ENCODE peak calls at places on chromosomes 3 and 15, in eight cellular contexts. One of them, this sample, is unnamed.

GRCh38 chr3:167876603-167877325 is 141.2 kb downstream of the SERPINI1 start:
- DNase-seq in GM12865: no peak
- DNase-seq in brain microvascular endothelial cell: peak
- DNase-seq in PC-3: peak
- DNase-seq in glutamatergic neuron: no peak
- DNase-seq in sigmoid colon: no peak
- DNase-seq in B cell: no peak
- DNase-seq in Caco-2: peak
- DNase-seq in this sample: no peak

GRCh38 chr3:187955076-187955952 is 198.6 kb upstream of the LPP start:
- DNase-seq in glutamatergic neuron: no peak
- DNase-seq in Caco-2: no peak
- DNase-seq in brain microvascular endothelial cell: peak
- DNase-seq in PC-3: peak
- DNase-seq in B cell: no peak
- DNase-seq in GM12865: no peak
- DNase-seq in sigmoid colon: peak
- DNase-seq in this sample: no peak

GRCh38 chr3:10834951-10835350 is 18.9 kb downstream of the SLC6A11 start:
- DNase-seq in B cell: no peak
- DNase-seq in GM12865: no peak
- DNase-seq in Caco-2: no peak
- DNase-seq in PC-3: no peak
- DNase-seq in brain microvascular endothelial cell: no peak
- DNase-seq in glutamatergic neuron: no peak
- DNase-seq in sigmoid colon: no peak
- DNase-seq in this sample: no peak

GRCh38 chr15:77821188-77821958 is 188.7 kb upstream of the LINGO1 start:
- DNase-seq in glutamatergic neuron: peak
- DNase-seq in PC-3: peak
- DNase-seq in GM12865: peak
- DNase-seq in Caco-2: peak
- DNase-seq in B cell: peak
- DNase-seq in brain microvascular endothelial cell: peak
- DNase-seq in sigmoid colon: no peak
- DNase-seq in this sample: peak

GRCh38 chr15:57255751-57256150 is 120.6 kb upstream of the CGNL1 start:
- DNase-seq in brain microvascular endothelial cell: no peak
- DNase-seq in PC-3: no peak
- DNase-seq in GM12865: no peak
- DNase-seq in sigmoid colon: no peak
- DNase-seq in B cell: no peak
- DNase-seq in Caco-2: no peak
- DNase-seq in glutamatergic neuron: no peak
- DNase-seq in this sample: no peak

GRCh38 chr15:92930776-92931175 is 30.7 kb downstream of the CHD2 start:
- DNase-seq in sigmoid colon: no peak
- DNase-seq in GM12865: no peak
- DNase-seq in brain microvascular endothelial cell: peak
- DNase-seq in B cell: no peak
- DNase-seq in Caco-2: no peak
- DNase-seq in PC-3: peak
- DNase-seq in glutamatergic neuron: no peak
- DNase-seq in this sample: no peak

GRCh38 chr3:111963424-111963823 is 15.4 kb upstream of the ABHD10 start:
- DNase-seq in brain microvascular endothelial cell: peak
- DNase-seq in Caco-2: no peak
- DNase-seq in GM12865: no peak
- DNase-seq in B cell: no peak
- DNase-seq in PC-3: peak
- DNase-seq in glutamatergic neuron: no peak
- DNase-seq in sigmoid colon: no peak
- DNase-seq in this sample: no peak

GRCh38 chr3:7504886-7505775 is 644.2 kb downstream of the GRM7 start:
- DNase-seq in sigmoid colon: no peak
- DNase-seq in B cell: no peak
- DNase-seq in GM12865: no peak
- DNase-seq in Caco-2: peak
- DNase-seq in PC-3: peak
- DNase-seq in brain microvascular endothelial cell: peak
- DNase-seq in glutamatergic neuron: no peak
- DNase-seq in this sample: no peak

GRCh38 chr3:12454076-12454807 is 30.0 kb upstream of the TSEN2 start:
- DNase-seq in Caco-2: no peak
- DNase-seq in B cell: no peak
- DNase-seq in glutamatergic neuron: no peak
- DNase-seq in sigmoid colon: peak
- DNase-seq in GM12865: no peak
- DNase-seq in brain microvascular endothelial cell: peak
- DNase-seq in PC-3: peak
- DNase-seq in this sample: no peak

GRCh38 chr3:169627073-169627472 is 36.4 kb downstream of the MECOM start:
- DNase-seq in brain microvascular endothelial cell: no peak
- DNase-seq in Caco-2: no peak
- DNase-seq in PC-3: no peak
- DNase-seq in glutamatergic neuron: no peak
- DNase-seq in GM12865: peak
- DNase-seq in sigmoid colon: no peak
- DNase-seq in B cell: no peak
- DNase-seq in this sample: no peak

GRCh38 chr15:40108061-40108854 is 421 bp downstream of the BMF start:
- DNase-seq in Caco-2: peak
- DNase-seq in brain microvascular endothelial cell: no peak
- DNase-seq in PC-3: peak
- DNase-seq in B cell: peak
- DNase-seq in sigmoid colon: peak
- DNase-seq in GM12865: peak
- DNase-seq in glutamatergic neuron: peak
- DNase-seq in this sample: peak

GRCh38 chr15:71800835-71801745 is 9.3 kb upstream of the NR2E3 start:
- DNase-seq in PC-3: peak
- DNase-seq in sigmoid colon: no peak
- DNase-seq in brain microvascular endothelial cell: peak
- DNase-seq in GM12865: peak
- DNase-seq in Caco-2: peak
- DNase-seq in glutamatergic neuron: no peak
- DNase-seq in B cell: peak
- DNase-seq in this sample: peak

GRCh38 chr3:79491029-79491634 is 276.7 kb downstream of the ROBO1 start:
- DNase-seq in PC-3: no peak
- DNase-seq in sigmoid colon: no peak
- DNase-seq in glutamatergic neuron: no peak
- DNase-seq in Caco-2: no peak
- DNase-seq in B cell: no peak
- DNase-seq in brain microvascular endothelial cell: peak
- DNase-seq in GM12865: no peak
- DNase-seq in this sample: no peak

GRCh38 chr3:4826237-4827100 is 152.8 kb upstream of the BHLHE40 start:
- DNase-seq in B cell: peak
- DNase-seq in sigmoid colon: peak
- DNase-seq in GM12865: no peak
- DNase-seq in Caco-2: no peak
- DNase-seq in PC-3: no peak
- DNase-seq in brain microvascular endothelial cell: no peak
- DNase-seq in glutamatergic neuron: no peak
- DNase-seq in this sample: peak

GRCh38 chr3:44885618-44886017 is 11.2 kb downstream of the TGM4 start:
- DNase-seq in brain microvascular endothelial cell: peak
- DNase-seq in B cell: no peak
- DNase-seq in glutamatergic neuron: no peak
- DNase-seq in PC-3: peak
- DNase-seq in sigmoid colon: no peak
- DNase-seq in GM12865: no peak
- DNase-seq in Caco-2: no peak
- DNase-seq in this sample: no peak

DNA sequence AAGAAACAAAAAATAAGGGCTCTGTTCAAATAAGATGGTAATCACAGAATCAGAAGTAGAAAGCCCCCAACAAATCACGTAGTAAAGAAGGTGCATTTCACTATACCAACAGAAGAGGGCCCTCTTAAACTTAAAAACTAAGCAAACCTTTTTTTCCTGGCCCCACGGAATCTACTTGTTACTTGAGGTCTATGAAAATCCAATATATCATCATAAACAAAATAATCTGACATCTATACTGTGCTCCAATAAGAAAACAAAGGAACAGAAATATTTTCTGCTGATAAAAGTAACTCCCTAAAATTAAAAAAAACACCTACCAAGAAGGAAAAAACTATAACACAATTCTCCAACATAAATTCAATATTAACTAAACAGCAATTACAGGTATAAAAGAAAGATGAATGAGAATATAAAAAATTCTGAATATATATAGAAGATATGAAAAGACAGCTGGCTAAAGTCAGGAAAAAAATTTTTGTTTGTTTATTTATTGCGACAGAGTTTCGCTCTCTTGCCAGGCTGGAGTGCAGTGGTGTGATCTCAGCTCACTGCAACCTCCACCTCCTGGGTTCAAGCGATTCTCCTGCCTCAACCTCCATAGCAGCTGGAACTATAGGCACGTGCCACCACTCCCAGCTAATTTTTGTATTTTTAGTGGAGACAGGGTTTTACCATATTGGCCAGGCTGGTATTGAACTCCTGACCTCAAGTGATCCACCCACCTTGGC is 81.8 kb downstream of the CLASP2 start:
- DNase-seq in GM12865: peak
- DNase-seq in B cell: peak
- DNase-seq in glutamatergic neuron: no peak
- DNase-seq in brain microvascular endothelial cell: peak
- DNase-seq in PC-3: peak
- DNase-seq in Caco-2: peak
- DNase-seq in sigmoid colon: no peak
- DNase-seq in this sample: peak
- TF ChIP-seq CTCF in GM12865: peak
- TF ChIP-seq CTCF in B cell: peak
- TF ChIP-seq CTCF in glutamatergic neuron: peak
- TF ChIP-seq CTCF in brain microvascular endothelial cell: peak
- TF ChIP-seq CTCF in PC-3: peak
- TF ChIP-seq CTCF in Caco-2: peak
- TF ChIP-seq CTCF in sigmoid colon: peak
- TF ChIP-seq CTCF in this sample: peak

GRCh38 chr3:129994883-129995559 is 20.5 kb downstream of the TRH start:
- DNase-seq in Caco-2: no peak
- DNase-seq in GM12865: no peak
- DNase-seq in B cell: no peak
- DNase-seq in brain microvascular endothelial cell: no peak
- DNase-seq in PC-3: no peak
- DNase-seq in sigmoid colon: no peak
- DNase-seq in glutamatergic neuron: no peak
- DNase-seq in this sample: no peak

GRCh38 chr3:129988429-129988828 is 13.9 kb downstream of the TRH start:
- DNase-seq in brain microvascular endothelial cell: no peak
- DNase-seq in Caco-2: no peak
- DNase-seq in B cell: no peak
- DNase-seq in glutamatergic neuron: no peak
- DNase-seq in PC-3: no peak
- DNase-seq in sigmoid colon: no peak
- DNase-seq in GM12865: no peak
- DNase-seq in this sample: no peak

GRCh38 chr3:129989391-129989790 is 14.9 kb downstream of the TRH start:
- DNase-seq in sigmoid colon: no peak
- DNase-seq in glutamatergic neuron: no peak
- DNase-seq in GM12865: no peak
- DNase-seq in B cell: no peak
- DNase-seq in brain microvascular endothelial cell: no peak
- DNase-seq in PC-3: no peak
- DNase-seq in Caco-2: no peak
- DNase-seq in this sample: no peak

GRCh38 chr3:129996073-129996472 is 21.6 kb downstream of the TRH start:
- DNase-seq in glutamatergic neuron: no peak
- DNase-seq in B cell: no peak
- DNase-seq in PC-3: no peak
- DNase-seq in Caco-2: no peak
- DNase-seq in sigmoid colon: no peak
- DNase-seq in brain microvascular endothelial cell: no peak
- DNase-seq in GM12865: no peak
- DNase-seq in this sample: no peak

DNA sequence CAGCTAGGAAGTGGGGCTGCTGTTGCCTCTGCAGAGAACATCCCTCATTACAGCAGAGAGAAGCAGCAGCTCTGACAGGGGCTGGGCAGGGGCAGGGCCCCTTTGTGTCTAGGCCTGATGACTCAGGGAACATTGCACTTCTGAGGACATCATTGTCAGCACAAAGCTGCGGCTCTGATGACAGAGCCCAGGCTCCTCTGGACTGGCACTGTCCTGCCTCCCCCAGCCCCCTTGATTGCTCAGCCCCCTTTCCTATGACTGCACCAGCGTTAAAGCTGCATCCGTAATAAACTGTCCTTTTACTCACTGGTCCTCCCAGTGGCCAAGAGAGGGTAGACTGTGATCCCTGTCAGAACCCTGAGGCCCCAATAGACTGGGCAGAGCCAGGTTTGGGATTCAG is 18.3 kb downstream of the TRH start:
- DNase-seq in sigmoid colon: no peak
- DNase-seq in B cell: no peak
- DNase-seq in GM12865: no peak
- DNase-seq in PC-3: peak
- DNase-seq in glutamatergic neuron: peak
- DNase-seq in Caco-2: peak
- DNase-seq in brain microvascular endothelial cell: no peak
- DNase-seq in this sample: no peak
- TF ChIP-seq CTCF in sigmoid colon: no peak
- TF ChIP-seq CTCF in B cell: no peak
- TF ChIP-seq CTCF in GM12865: peak
- TF ChIP-seq CTCF in PC-3: peak
- TF ChIP-seq CTCF in glutamatergic neuron: peak
- TF ChIP-seq CTCF in Caco-2: peak
- TF ChIP-seq CTCF in brain microvascular endothelial cell: peak
- TF ChIP-seq CTCF in this sample: no peak

GRCh38 chr15:64095795-64096485 is at the start of gene SNX1:
- DNase-seq in B cell: peak
- DNase-seq in GM12865: peak
- DNase-seq in brain microvascular endothelial cell: peak
- DNase-seq in glutamatergic neuron: peak
- DNase-seq in Caco-2: peak
- DNase-seq in PC-3: peak
- DNase-seq in sigmoid colon: peak
- DNase-seq in this sample: peak
- TF ChIP-seq CTCF in B cell: peak
- TF ChIP-seq CTCF in GM12865: no peak
- TF ChIP-seq CTCF in brain microvascular endothelial cell: no peak
- TF ChIP-seq CTCF in glutamatergic neuron: no peak
- TF ChIP-seq CTCF in Caco-2: no peak
- TF ChIP-seq CTCF in PC-3: no peak
- TF ChIP-seq CTCF in sigmoid colon: no peak
- TF ChIP-seq CTCF in this sample: peak

DNA sequence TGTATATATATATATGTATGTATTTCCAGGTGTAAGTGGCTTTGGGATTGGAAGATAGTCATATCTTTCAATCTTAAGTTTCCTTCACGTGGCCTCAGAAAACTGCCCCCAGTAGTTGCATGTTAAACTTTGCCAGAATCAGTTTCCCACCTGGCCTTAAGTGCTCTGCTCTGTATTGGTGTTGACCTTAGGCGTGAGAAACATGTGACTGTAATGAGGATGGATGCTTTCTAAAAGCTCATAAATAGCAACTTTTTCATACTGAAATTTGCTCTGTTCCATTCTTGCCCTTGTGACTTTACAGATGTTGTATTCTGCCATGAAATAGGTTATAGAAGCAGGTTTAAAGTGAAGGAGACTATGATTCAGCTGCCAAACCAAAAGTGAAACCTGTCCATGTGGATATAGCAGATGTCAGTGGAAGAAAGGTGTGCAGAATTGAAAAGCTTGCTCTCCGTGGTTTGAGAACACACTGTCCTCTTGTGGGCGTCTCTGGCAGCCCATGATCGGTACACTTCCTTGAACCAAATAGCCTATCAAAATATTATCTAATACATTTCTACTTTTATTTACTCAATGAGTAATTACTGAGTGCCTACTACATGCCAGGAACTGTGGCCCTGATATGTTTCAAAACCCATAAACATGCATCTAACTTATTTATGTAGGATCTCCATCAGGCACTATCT is 15.8 kb downstream of the SCG5 start:
- DNase-seq in glutamatergic neuron: no peak
- DNase-seq in GM12865: no peak
- DNase-seq in Caco-2: no peak
- DNase-seq in PC-3: peak
- DNase-seq in B cell: no peak
- DNase-seq in sigmoid colon: no peak
- DNase-seq in brain microvascular endothelial cell: peak
- DNase-seq in this sample: peak
- TF ChIP-seq CTCF in glutamatergic neuron: no peak
- TF ChIP-seq CTCF in GM12865: no peak
- TF ChIP-seq CTCF in Caco-2: peak
- TF ChIP-seq CTCF in PC-3: peak
- TF ChIP-seq CTCF in B cell: no peak
- TF ChIP-seq CTCF in sigmoid colon: no peak
- TF ChIP-seq CTCF in brain microvascular endothelial cell: peak
- TF ChIP-seq CTCF in this sample: peak